ENCODE peak calls at places on chromosome 21, in four cellular contexts. V, A, O and L are unnamed samples.
A peak's percentile ranks its signal among the peaks of the same experiment; 100 is the strongest.

GRCh38 chr21:42199488-42200463 is 19.2 kb upstream of the ABCG1 start:
- DNase-seq in V (no peak), A (peak; percentile 73), O (no peak), L (peak; percentile 77)

GRCh38 chr21:42056996-42057689 is 14.0 kb upstream of the UMODL1 start:
- DNase-seq in V (no peak), A (peak; percentile 71), O (no peak), L (peak; percentile 48)

GRCh38 chr21:29145354-29145782 is 14.9 kb downstream of the MAP3K7CL start:
- DNase-seq in V (no peak), A (peak; percentile 93), O (no peak), L (peak; percentile 82)

GRCh38 chr21:36695283-36695634 is 3.7 kb upstream of the SIM2 start:
- DNase-seq in V (no peak), A (no peak), O (no peak), L (no peak)

GRCh38 chr21:37582613-37583012 is 216.0 kb downstream of the DYRK1A start:
- DNase-seq in V (no peak), A (peak; percentile 32), O (no peak), L (peak; percentile 34)

GRCh38 chr21:37266515-37267221 is 466 bp downstream of the VPS26C start:
- DNase-seq in V (no peak), A (no peak), O (no peak), L (peak; percentile 33)

GRCh38 chr21:15221799-15222386 is 157.1 kb upstream of the NRIP1 start:
- DNase-seq in V (peak; percentile 85), A (peak; percentile 96), O (no peak), L (peak; percentile 87)

GRCh38 chr21:35333831-35334593 is 284.9 kb upstream of the RUNX1 start:
- DNase-seq in V (no peak), A (no peak), O (no peak), L (no peak)

GRCh38 chr21:41250519-41250918 is 66.1 kb upstream of the FAM3B start:
- DNase-seq in V (no peak), A (peak; percentile 66), O (no peak), L (no peak)

GRCh38 chr21:45975017-45975595 is 6.5 kb upstream of the COL6A1 start:
- DNase-seq in V (peak; percentile 69), A (peak; percentile 16), O (no peak), L (no peak)

GRCh38 chr21:45972716-45973474 is 8.7 kb upstream of the COL6A1 start:
- DNase-seq in V (no peak), A (no peak), O (no peak), L (no peak)

GRCh38 chr21:45972353-45972715 is 9.2 kb upstream of the COL6A1 start:
- DNase-seq in V (no peak), A (no peak), O (no peak), L (no peak)

GRCh38 chr21:45974073-45975016 is 7.2 kb upstream of the COL6A1 start:
- DNase-seq in V (peak; percentile 69), A (peak; percentile 28), O (no peak), L (no peak)

GRCh38 chr21:45973475-45974072 is 8.0 kb upstream of the COL6A1 start:
- DNase-seq in V (peak; percentile 72), A (peak; percentile 24), O (peak; percentile 85), L (peak; percentile 69)
- TF ChIP-seq CTCF in V (peak; percentile 64), A (peak; percentile 75), O (peak; percentile 83), L (peak; percentile 81)

DNA sequence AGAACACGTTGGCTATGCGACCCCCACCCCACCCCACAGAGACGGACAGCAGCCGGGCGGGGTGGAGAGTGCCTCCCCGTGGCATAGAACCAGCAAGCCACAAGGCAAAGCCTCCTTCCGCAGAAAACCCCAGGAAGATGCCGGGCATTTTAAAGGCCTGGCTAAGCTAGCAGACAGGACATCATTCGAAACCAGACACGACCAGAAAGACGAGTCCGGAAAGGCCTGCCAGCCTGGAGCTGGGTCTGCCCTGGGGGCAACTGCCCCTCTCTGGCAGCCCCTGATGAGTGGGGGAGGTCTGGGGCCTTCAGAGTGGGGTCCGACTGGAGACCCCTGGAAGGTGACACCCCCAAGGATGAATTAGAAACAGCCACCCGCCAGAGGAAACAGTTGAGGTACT is 8.5 kb downstream of the FTCD start:
- DNase-seq in V (no peak), A (no peak), O (no peak), L (no peak)
- H3K27ac ChIP-seq in V (no peak overlapping the region), A (no peak overlapping the region), O (no peak overlapping the region), L (peak overlapping the region; percentile 21)

GRCh38 chr21:31846690-31847089 is 26.1 kb upstream of the HUNK start:
- DNase-seq in V (no peak), A (no peak), O (no peak), L (no peak)

GRCh38 chr21:31848339-31848985 is 24.4 kb upstream of the HUNK start:
- DNase-seq in V (no peak), A (no peak), O (no peak), L (no peak)

GRCh38 chr21:31850886-31851285 is 21.9 kb upstream of the HUNK start:
- DNase-seq in V (no peak), A (no peak), O (no peak), L (no peak)

DNA sequence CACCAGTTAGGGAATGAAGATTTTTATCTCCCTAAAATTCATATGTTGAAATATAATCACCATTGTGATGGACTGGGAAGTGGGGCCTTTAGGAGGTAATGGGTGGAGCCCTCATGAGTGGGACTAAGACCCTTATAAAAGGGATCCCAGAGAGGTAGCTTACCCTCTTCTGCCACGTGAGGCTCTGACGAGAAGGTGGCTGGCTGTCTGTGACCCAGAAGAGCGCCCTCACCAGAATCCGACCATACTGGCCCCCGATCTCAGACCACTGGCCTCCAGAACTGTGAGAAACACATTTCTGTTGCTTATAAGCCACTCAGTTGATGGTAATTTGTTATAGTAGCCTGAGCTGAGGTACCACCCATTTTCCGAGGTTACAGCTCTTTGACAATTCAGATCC is 27.7 kb upstream of the HUNK start:
- DNase-seq in V (peak; percentile 52), A (no peak), O (no peak), L (no peak)
- TF ChIP-seq CTCF in V (peak; percentile 28), A (no peak), O (no peak), L (no peak)

DNA sequence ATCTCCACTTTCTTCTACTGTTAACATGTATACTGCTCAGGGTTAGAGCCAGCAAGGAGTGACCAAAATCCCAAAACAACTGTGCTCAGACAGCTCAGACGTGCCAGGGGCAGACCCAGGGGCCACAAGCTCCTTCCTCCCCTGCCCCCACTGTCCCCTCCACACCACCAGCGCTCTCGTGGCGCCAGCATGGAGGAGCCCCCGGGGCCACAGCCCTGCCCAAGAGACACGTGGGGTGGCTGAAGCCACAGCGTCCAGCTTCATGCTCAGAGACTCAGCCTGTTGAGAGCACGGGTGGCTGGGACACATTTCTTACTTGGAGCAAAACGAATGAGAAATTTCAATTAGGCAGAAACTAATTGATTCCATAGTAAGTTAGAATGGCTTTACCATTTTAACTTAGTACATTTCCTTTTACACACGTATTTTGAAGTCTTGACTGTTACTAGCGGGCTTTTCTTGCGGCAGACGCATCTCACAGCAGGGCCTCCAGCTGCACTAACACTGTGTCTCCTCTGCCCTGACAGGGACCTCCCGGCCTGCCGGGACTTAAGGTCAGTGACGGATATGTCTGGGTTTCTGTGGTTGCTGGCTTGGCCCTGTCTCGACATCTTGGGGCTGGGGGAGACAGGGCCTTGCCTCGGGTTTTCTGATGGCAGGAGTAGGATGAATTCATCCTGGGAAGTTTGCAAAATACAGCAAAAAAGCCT is 54.2 kb downstream of the SLC19A1 start:
- DNase-seq in V (no peak), A (no peak), O (no peak), L (no peak)
- H3K27ac ChIP-seq in V (no peak overlapping the region), A (no peak overlapping the region), O (no peak overlapping the region), L (no peak overlapping the region)

DNA sequence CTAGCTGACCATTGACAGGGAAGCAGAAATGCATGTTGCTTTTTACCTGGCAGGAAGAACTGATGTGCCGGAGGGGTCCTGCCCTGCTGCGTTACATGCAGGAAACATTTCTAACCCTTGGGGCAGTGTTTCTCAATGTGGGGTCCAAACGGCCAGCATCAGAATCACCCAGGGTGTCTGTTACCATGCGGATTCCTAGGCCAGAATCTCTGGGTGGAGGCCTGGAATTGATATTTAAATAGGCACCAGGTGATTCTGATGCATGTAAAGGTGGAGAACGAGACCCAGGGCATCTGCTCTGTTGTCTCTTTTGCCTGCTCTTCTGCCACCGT is 182.7 kb downstream of the PCP4 start:
- DNase-seq in V (peak; percentile 42), A (no peak), O (no peak), L (no peak)
- TF ChIP-seq CTCF in V (peak; percentile 41), A (no peak), O (no peak), L (no peak)